ENCODE peak calls at places on chromosomes 16 and 17, in four cellular contexts. One of them, this sample, is unnamed.

GRCh38 chr17:49523706-49524472 is 28.8 kb downstream of the NGFR start:
- DNase-seq in heart right ventricle: no peak
- DNase-seq in testis: no peak
- DNase-seq in stomach: peak
- DNase-seq in this sample: peak

GRCh38 chr17:35743911-35744328 is 9.1 kb downstream of the GAS2L2 start:
- DNase-seq in heart right ventricle: no peak
- DNase-seq in testis: peak
- DNase-seq in stomach: no peak
- DNase-seq in this sample: no peak

GRCh38 chr17:34584805-34585416 is 5.5 kb downstream of the TMEM132E start:
- DNase-seq in heart right ventricle: no peak
- DNase-seq in testis: peak
- DNase-seq in stomach: no peak
- DNase-seq in this sample: no peak

GRCh38 chr17:38554430-38555350 is 51.1 kb downstream of the SRCIN1 start:
- DNase-seq in heart right ventricle: no peak
- DNase-seq in testis: no peak
- DNase-seq in stomach: no peak
- DNase-seq in this sample: no peak

GRCh38 chr17:1365445-1366039 is 34.5 kb downstream of the YWHAE start:
- DNase-seq in heart right ventricle: peak
- DNase-seq in testis: peak
- DNase-seq in stomach: peak
- DNase-seq in this sample: peak

GRCh38 chr17:66337866-66338472 is 35.6 kb downstream of the PRKCA start:
- DNase-seq in heart right ventricle: peak
- DNase-seq in testis: no peak
- DNase-seq in stomach: no peak
- DNase-seq in this sample: no peak

GRCh38 chr17:38729886-38730525 is at the start of gene CISD3:
- DNase-seq in heart right ventricle: peak
- DNase-seq in testis: peak
- DNase-seq in stomach: peak
- DNase-seq in this sample: peak

GRCh38 chr16:30786936-30787612 is at the start of gene ZNF629:
- DNase-seq in heart right ventricle: peak
- DNase-seq in testis: peak
- DNase-seq in stomach: peak
- DNase-seq in this sample: peak

GRCh38 chr17:12415031-12415430 is 250.7 kb upstream of the MYOCD start:
- DNase-seq in heart right ventricle: no peak
- DNase-seq in testis: no peak
- DNase-seq in stomach: no peak
- DNase-seq in this sample: no peak

DNA sequence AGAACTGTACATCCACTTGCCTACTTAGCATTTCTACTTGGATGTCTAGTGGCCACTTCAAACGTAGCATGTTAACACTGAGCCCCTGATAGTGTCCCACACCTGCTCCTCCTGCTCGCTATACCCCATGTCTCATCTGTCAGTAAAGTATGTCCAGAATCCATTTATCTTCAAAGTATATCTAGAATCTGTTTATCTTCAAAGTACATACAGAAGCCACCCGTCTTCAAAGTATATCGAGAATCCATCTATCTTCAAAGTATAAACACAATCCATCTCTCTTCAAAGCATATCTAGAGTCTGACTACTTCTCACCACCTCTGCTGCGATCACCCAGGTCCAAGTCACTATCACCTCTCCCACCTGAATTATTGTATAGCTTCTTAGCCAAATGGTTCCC is 43.8 kb downstream of the MYO1D start:
- DNase-seq in heart right ventricle: no peak
- DNase-seq in testis: no peak
- DNase-seq in stomach: no peak
- DNase-seq in this sample: no peak
- H3K27ac ChIP-seq in heart right ventricle: no peak
- H3K27ac ChIP-seq in testis: no peak
- H3K27ac ChIP-seq in stomach: no peak
- H3K27ac ChIP-seq in this sample: no peak

GRCh38 chr16:89732142-89732917 is 11.0 kb downstream of the ZNF276 start:
- DNase-seq in heart right ventricle: no peak
- DNase-seq in testis: no peak
- DNase-seq in stomach: no peak
- DNase-seq in this sample: no peak

GRCh38 chr16:89733322-89733721 is 12.0 kb downstream of the ZNF276 start:
- DNase-seq in heart right ventricle: no peak
- DNase-seq in testis: no peak
- DNase-seq in stomach: no peak
- DNase-seq in this sample: no peak

GRCh38 chr16:89730610-89731234 is 9.4 kb downstream of the ZNF276 start:
- DNase-seq in heart right ventricle: no peak
- DNase-seq in testis: no peak
- DNase-seq in stomach: no peak
- DNase-seq in this sample: no peak

GRCh38 chr16:89733792-89734191 is 12.5 kb downstream of the ZNF276 start:
- DNase-seq in heart right ventricle: no peak
- DNase-seq in testis: no peak
- DNase-seq in stomach: no peak
- DNase-seq in this sample: no peak

GRCh38 chr16:89732918-89733242 is 11.5 kb downstream of the ZNF276 start:
- DNase-seq in heart right ventricle: no peak
- DNase-seq in testis: no peak
- DNase-seq in stomach: no peak
- DNase-seq in this sample: no peak
- H3K27ac ChIP-seq in heart right ventricle: no peak
- H3K27ac ChIP-seq in testis: no peak
- H3K27ac ChIP-seq in stomach: no peak
- H3K27ac ChIP-seq in this sample: no peak

GRCh38 chr17:51052235-51052634 is 68.4 kb downstream of the SPAG9 start:
- DNase-seq in heart right ventricle: no peak
- DNase-seq in testis: no peak
- DNase-seq in stomach: no peak
- DNase-seq in this sample: no peak
- H3K27ac ChIP-seq in heart right ventricle: no peak
- H3K27ac ChIP-seq in testis: no peak
- H3K27ac ChIP-seq in stomach: no peak
- H3K27ac ChIP-seq in this sample: no peak

GRCh38 chr17:65054602-65055001 is 1.9 kb downstream of the GNA13 start:
- DNase-seq in heart right ventricle: no peak
- DNase-seq in testis: no peak
- DNase-seq in stomach: no peak
- DNase-seq in this sample: no peak
- H3K27ac ChIP-seq in heart right ventricle: peak
- H3K27ac ChIP-seq in testis: peak
- H3K27ac ChIP-seq in stomach: peak
- H3K27ac ChIP-seq in this sample: peak

DNA sequence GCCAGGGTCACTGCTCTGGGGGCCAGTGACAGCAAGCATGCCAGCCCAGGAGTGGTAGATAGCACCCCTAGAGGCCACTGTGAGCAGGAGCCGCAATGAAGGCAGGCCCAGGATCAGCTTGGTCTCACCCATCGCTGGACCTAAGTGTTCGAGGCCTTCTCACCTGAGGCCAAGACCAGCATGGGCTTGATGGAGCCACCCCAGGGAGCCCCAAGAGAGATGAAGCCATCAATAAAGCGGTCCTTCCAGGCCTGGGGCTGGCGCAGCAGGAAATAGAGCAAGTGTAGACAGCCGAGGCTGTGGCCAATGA is 1.8 kb downstream of the LCAT start:
- DNase-seq in heart right ventricle: no peak
- DNase-seq in testis: peak
- DNase-seq in stomach: no peak
- DNase-seq in this sample: no peak
- H3K27ac ChIP-seq in heart right ventricle: peak
- H3K27ac ChIP-seq in testis: no peak
- H3K27ac ChIP-seq in stomach: peak
- H3K27ac ChIP-seq in this sample: no peak

DNA sequence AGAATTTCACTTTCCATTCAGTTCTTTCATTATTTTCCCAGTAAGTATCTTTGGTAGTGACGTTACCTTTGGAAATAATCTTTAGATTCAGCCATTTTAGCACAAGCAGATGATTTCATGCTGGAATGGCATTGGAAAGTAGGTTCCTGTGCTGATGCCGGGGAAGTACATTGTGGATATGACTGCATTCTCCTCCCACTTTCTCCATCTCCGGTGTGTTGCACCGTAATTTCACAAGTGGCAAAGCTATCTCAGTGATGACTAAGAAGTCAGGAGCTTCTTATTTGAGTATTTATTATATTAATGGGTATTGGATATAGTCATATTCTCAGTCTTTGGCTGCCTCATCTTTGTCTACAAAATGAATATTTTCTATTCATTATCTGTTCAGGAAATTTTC is 69.8 kb downstream of the MRTFB start:
- DNase-seq in heart right ventricle: no peak
- DNase-seq in testis: no peak
- DNase-seq in stomach: no peak
- DNase-seq in this sample: no peak
- H3K27ac ChIP-seq in heart right ventricle: no peak
- H3K27ac ChIP-seq in testis: no peak
- H3K27ac ChIP-seq in stomach: no peak
- H3K27ac ChIP-seq in this sample: no peak

GRCh38 chr17:20155258-20156195 is 146.4 kb downstream of the SPECC1 start:
- DNase-seq in heart right ventricle: peak
- DNase-seq in testis: peak
- DNase-seq in stomach: peak
- DNase-seq in this sample: peak
- H3K27ac ChIP-seq in heart right ventricle: peak
- H3K27ac ChIP-seq in testis: peak
- H3K27ac ChIP-seq in stomach: peak
- H3K27ac ChIP-seq in this sample: peak

GRCh38 chr17:3685174-3685812 is 10.7 kb downstream of the P2RX5 start:
- DNase-seq in heart right ventricle: no peak
- DNase-seq in testis: no peak
- DNase-seq in stomach: no peak
- DNase-seq in this sample: no peak
- H3K27ac ChIP-seq in heart right ventricle: no peak
- H3K27ac ChIP-seq in testis: no peak
- H3K27ac ChIP-seq in stomach: no peak
- H3K27ac ChIP-seq in this sample: no peak